ENCODE peak calls at places on chromosomes 13 and 19, in six cellular contexts. N is A673, P is PC-3, I is MM.1S, U is endothelial cell of umbilical vein, T is mammary epithelial cell. J is an unnamed sample. For H3K4me1, the result is how much of the 10 kb centered on the place peaks cover.

GRCh38 chr13:46137627-46138026 is 32.8 kb upstream of the CPB2 start:
- DNase-seq in I (no peak), U (no peak), N (no peak), P (no peak), T (no peak), J (no peak)

GRCh38 chr19:38675611-38676010 is 28.2 kb downstream of the ACTN4 start:
- DNase-seq in T (no peak), I (peak), P (no peak), U (no peak), N (no peak), J (no peak)

GRCh38 chr13:41523396-41523795 is 66.0 kb downstream of the RGCC start:
- DNase-seq in T (no peak), U (no peak), P (no peak), N (no peak), I (no peak), J (no peak)

GRCh38 chr13:114072421-114072820 is 60.0 kb downstream of the RASA3 start:
- DNase-seq in T (no peak), P (no peak), N (no peak), I (no peak), U (no peak), J (no peak)

GRCh38 chr13:113468029-113468428 is 14.7 kb upstream of the ADPRHL1 start:
- DNase-seq in N (no peak), T (no peak), U (no peak), I (no peak), P (no peak), J (no peak)

GRCh38 chr13:40668335-40668734 is 1.9 kb upstream of the FOXO1 start:
- DNase-seq in T (no peak), I (peak), P (no peak), U (peak), N (peak), J (peak)

GRCh38 chr19:8638078-8638619 is 7.7 kb downstream of the NFILZ start:
- DNase-seq in I (no peak), N (peak), T (no peak), P (peak), U (no peak), J (peak)

GRCh38 chr13:103517066-103517767 is 451.0 kb upstream of the SLC10A2 start:
- DNase-seq in I (peak), T (no peak), U (no peak), N (no peak), P (no peak), J (no peak)

GRCh38 chr19:5354403-5354802 is 13.8 kb upstream of the PTPRS start:
- DNase-seq in P (peak), N (peak), I (no peak), T (no peak), U (no peak), J (no peak)

GRCh38 chr13:30373727-30374126 is 48.6 kb upstream of the UBE2L5 start:
- DNase-seq in N (no peak), T (no peak), P (no peak), I (peak), U (no peak), J (no peak)

GRCh38 chr19:29539668-29540067 is 13.9 kb downstream of the VSTM2B start:
- DNase-seq in N (no peak), T (no peak), U (no peak), P (no peak), I (no peak), J (no peak)

GRCh38 chr13:60001892-60002291 is 161.8 kb downstream of the DIAPH3 start:
- DNase-seq in U (no peak), N (no peak), T (peak), P (no peak), I (no peak), J (no peak)

GRCh38 chr19:4284176-4284958 is 5.3 kb downstream of the SHD start:
- DNase-seq in N (peak), I (peak), P (peak), T (no peak), U (no peak), J (no peak)

GRCh38 chr13:36883829-36884228 is 36.2 kb downstream of the SMAD9 start:
- DNase-seq in T (no peak), P (no peak), U (no peak), I (no peak), N (no peak), J (no peak)

GRCh38 chr13:105037064-105037463 is 1498.4 kb downstream of the EFNB2 start:
- DNase-seq in P (peak), N (no peak), T (no peak), U (peak), I (no peak), J (no peak)

GRCh38 chr13:24851546-24851945 is 87.6 kb downstream of the RNF17 start:
- DNase-seq in I (no peak), P (peak), N (no peak), U (no peak), T (peak), J (peak)

DNA sequence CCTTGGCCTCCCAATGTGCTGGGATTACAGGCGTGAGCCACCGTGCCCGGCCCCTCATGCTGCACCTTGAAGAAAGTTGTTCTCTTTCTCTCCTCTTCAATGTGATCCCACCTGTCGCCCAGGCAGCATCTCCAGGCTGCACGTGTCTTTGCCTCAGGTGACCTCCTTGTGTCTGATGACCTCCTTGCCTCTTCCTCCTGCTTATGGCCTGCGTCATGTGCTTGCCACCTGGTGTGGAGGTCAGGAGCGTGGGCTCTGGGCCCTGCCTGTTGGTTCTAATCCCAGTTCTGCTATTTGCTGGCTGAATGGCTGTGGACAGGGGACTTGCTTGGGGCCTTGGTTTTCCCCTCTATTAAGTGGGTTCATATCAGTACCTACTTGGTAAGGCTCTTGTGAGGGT is 6.3 kb downstream of the BICRA start:
- DNase-seq in U (no peak), T (no peak), I (no peak), N (no peak), P (no peak), J (no peak)
- H3K4me1 ChIP-seq in U (under half), T (under half), I (under half), N (under half), P (under half), J (under half)

GRCh38 chr19:1067341-1068103 is 555 bp downstream of the ARHGAP45 start:
- DNase-seq in P (no peak), T (no peak), N (no peak), U (no peak), I (no peak), J (no peak)
- TF ChIP-seq EZH2 in P (no peak), T (no peak), N (no peak), U (no peak), I (no peak), J (no peak)

DNA sequence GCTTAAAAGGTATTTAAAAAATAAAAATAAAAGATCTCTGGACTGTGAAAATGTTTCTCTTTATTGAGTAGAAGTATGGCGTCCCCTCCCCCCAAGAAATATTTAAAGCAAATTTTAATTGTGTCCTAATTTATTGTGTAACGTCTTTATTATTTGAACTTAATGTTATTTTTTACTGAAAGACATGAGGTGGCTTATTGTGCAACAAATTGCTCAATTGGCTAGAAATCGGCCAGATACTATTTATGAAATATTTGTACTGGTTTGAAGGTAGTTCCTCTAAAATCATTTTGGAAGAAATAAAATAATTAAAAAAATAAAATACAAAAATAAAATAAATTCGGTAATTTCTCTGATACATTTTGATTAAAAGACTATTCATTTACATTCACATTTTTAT is 162.4 kb downstream of the DACH1 start:
- DNase-seq in I (no peak), U (no peak), P (no peak), T (no peak), N (no peak), J (no peak)
- H3K27ac ChIP-seq in I (no peak), U (no peak), P (no peak), T (no peak), N (no peak), J (no peak)

DNA sequence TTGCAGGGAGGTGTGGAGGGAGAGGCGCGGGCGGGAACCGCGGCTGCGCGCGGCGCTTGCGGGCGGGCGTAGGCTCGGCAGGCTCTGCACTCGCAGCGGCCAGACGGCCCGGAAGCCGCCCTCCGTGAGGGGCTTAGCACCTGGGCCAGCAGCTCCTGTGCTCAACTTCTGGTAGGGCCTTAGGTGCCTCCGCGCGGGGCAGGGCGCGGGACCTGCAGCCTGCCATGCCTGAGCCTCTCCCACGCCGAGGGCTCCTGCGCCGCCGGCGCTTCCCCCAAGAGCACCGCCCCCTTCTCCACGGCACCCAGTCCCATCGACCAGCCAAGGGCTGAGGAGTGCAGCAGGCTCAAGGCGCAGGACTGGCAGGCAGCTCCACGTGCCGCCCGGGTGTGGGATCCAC is 940.8 kb upstream of the PCDH9 start:
- DNase-seq in U (no peak), P (no peak), I (no peak), N (no peak), T (no peak), J (no peak)
- H3K4me1 ChIP-seq in U (under half), P (under half), I (under half), N (under half), T (under half), J (under half)

GRCh38 chr19:41929536-41930071 is 1.4 kb upstream of the ERFL start:
- DNase-seq in N (no peak), P (no peak), T (no peak), I (no peak), U (no peak), J (no peak)
- TF ChIP-seq EZH2 in N (no peak), P (no peak), T (no peak), I (no peak), U (peak), J (no peak)

GRCh38 chr13:87172166-87172825 is 498.9 kb upstream of the SLITRK5 start:
- DNase-seq in N (peak), P (no peak), I (no peak), U (no peak), T (no peak), J (peak)
- H3K27ac ChIP-seq in N (no peak), P (no peak), I (no peak), U (no peak), T (no peak), J (no peak)

GRCh38 chr19:49956113-49956491 is 4.9 kb downstream of the SIGLEC11 start:
- DNase-seq in I (no peak), N (no peak), P (no peak), T (no peak), U (no peak), J (no peak)

GRCh38 chr19:49953376-49953775 is 7.6 kb downstream of the SIGLEC11 start:
- DNase-seq in N (no peak), I (no peak), T (no peak), U (no peak), P (no peak), J (no peak)

GRCh38 chr19:49954092-49954825 is 6.7 kb downstream of the SIGLEC11 start:
- DNase-seq in P (no peak), T (no peak), I (no peak), N (no peak), U (no peak), J (no peak)

GRCh38 chr19:49954933-49955332 is 6.0 kb downstream of the SIGLEC11 start:
- DNase-seq in P (no peak), U (no peak), N (no peak), T (no peak), I (no peak), J (no peak)

GRCh38 chr19:49957262-49957915 is 3.6 kb downstream of the SIGLEC11 start:
- DNase-seq in T (no peak), N (no peak), I (no peak), P (no peak), U (no peak), J (no peak)
- H3K4me1 ChIP-seq in T (under half), N (under half), I (under half), P (under half), U (under half), J (under half)

GRCh38 chr19:14763497-14764145 is 14.7 kb downstream of the ADGRE2 start:
- DNase-seq in T (no peak), N (no peak), I (no peak), P (no peak), U (no peak), J (no peak)

GRCh38 chr19:14764401-14764800 is 14.0 kb downstream of the ADGRE2 start:
- DNase-seq in N (no peak), T (no peak), I (no peak), P (no peak), U (no peak), J (no peak)

GRCh38 chr19:14758816-14759215 is 19.5 kb downstream of the ADGRE2 start:
- DNase-seq in I (no peak), N (peak), P (peak), U (no peak), T (peak), J (no peak)

GRCh38 chr19:14762111-14762510 is 16.2 kb downstream of the ADGRE2 start:
- DNase-seq in I (no peak), U (no peak), T (no peak), N (no peak), P (no peak), J (no peak)

DNA sequence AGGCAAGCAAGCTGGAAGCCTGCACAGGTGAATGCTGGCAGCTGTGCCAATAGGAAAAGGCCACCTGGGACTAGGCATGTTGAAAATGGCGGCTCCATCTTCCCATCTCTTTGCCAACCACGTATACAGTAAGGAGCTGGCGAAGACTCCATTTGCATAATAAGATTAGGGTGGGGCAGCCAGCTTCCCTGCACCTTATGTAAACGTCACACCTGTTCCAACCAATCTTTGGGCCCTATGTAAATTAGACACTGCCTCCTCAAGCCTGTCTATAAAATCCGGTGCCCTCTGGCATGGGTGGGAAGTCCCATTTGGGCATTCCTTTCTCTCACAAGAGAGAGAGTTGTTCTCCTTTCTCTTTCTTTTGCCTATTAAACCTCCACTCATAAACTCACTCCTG is 16.8 kb downstream of the ADGRE2 start:
- DNase-seq in I (no peak), U (no peak), N (no peak), T (no peak), P (no peak), J (no peak)
- TF ChIP-seq EZH2 in I (no peak), U (no peak), N (no peak), T (no peak), P (no peak), J (no peak)

GRCh38 chr19:45046355-45046754 is 7.5 kb downstream of the CLASRP start:
- DNase-seq in U (no peak), I (no peak), N (no peak), T (no peak), P (no peak), J (no peak)

GRCh38 chr19:45045671-45046353 is 7.0 kb downstream of the CLASRP start:
- DNase-seq in N (no peak), U (no peak), T (no peak), P (no peak), I (peak), J (no peak)

GRCh38 chr19:45050036-45050435 is 11.2 kb downstream of the CLASRP start:
- DNase-seq in T (peak), I (no peak), U (no peak), P (no peak), N (no peak), J (no peak)

GRCh38 chr19:45049073-45049736 is 10.4 kb downstream of the CLASRP start:
- DNase-seq in N (no peak), T (peak), P (no peak), U (no peak), I (peak), J (no peak)

GRCh38 chr19:45047188-45047797 is 8.4 kb downstream of the CLASRP start:
- DNase-seq in P (no peak), I (peak), T (no peak), U (no peak), N (no peak), J (no peak)
- H3K27ac ChIP-seq in P (no peak), I (peak), T (no peak), U (no peak), N (no peak), J (no peak)

J was measured in fibroblast of lung.